ENCODE peak calls at places on chromosomes 16 and 17, in four cellular contexts. S is CD8-positive, alpha-beta memory T cell; L is cardiac muscle cell; O is MG63. Q is an unnamed sample.

GRCh38 chr16:77789085-77789611 is 784 bp downstream of the VAT1L start:
- DNase-seq in S (no peak), L (no peak), O (no peak), Q (no peak)

GRCh38 chr17:57984936-57985674 is 2.9 kb downstream of the VEZF1 start:
- DNase-seq in S (no peak), L (no peak), O (no peak), Q (no peak)

GRCh38 chr17:63293310-63293709 is 152.8 kb downstream of the CYB561 start:
- DNase-seq in S (no peak), L (peak; percentile 66), O (peak; percentile 46), Q (no peak)

GRCh38 chr17:63442549-63443035 is 3.5 kb downstream of the CYB561 start:
- DNase-seq in S (no peak), L (no peak), O (no peak), Q (no peak)

GRCh38 chr16:24516900-24517669 is 22.3 kb upstream of the RBBP6 start:
- DNase-seq in S (peak; percentile 53), L (peak; percentile 92), O (peak; percentile 69), Q (peak; percentile 80)

GRCh38 chr16:54585966-54586365 is 299.4 kb upstream of the IRX3 start:
- DNase-seq in S (no peak), L (no peak), O (no peak), Q (no peak)

GRCh38 chr17:54063639-54064038 is 240.9 kb downstream of the KIF2B start:
- DNase-seq in S (no peak), L (no peak), O (no peak), Q (no peak)

GRCh38 chr16:86016201-86016965 is 117.4 kb downstream of the IRF8 start:
- DNase-seq in S (peak; percentile 10), L (peak; percentile 75), O (no peak), Q (peak; percentile 32)

GRCh38 chr17:45825792-45826191 is 18.9 kb upstream of the SPPL2C start:
- DNase-seq in S (no peak), L (no peak), O (no peak), Q (no peak)

GRCh38 chr16:50265260-50265659 is 1.1 kb upstream of the ADCY7 start:
- DNase-seq in S (no peak), L (no peak), O (peak; percentile 28), Q (peak; percentile 58)

GRCh38 chr17:77581480-77581879 is 377.0 kb upstream of the TNRC6C start:
- DNase-seq in S (no peak), L (peak; percentile 29), O (peak; percentile 45), Q (no peak)

GRCh38 chr17:75065562-75066151 is 18.6 kb downstream of the KCTD2 start:
- DNase-seq in S (no peak), L (no peak), O (no peak), Q (no peak)

GRCh38 chr16:85328665-85329058 is 216.4 kb upstream of the CIBAR2 start:
- DNase-seq in S (no peak), L (no peak), O (no peak), Q (no peak)

GRCh38 chr17:57544834-57545463 is 200.2 kb downstream of the CCDC182 start:
- DNase-seq in S (no peak), L (no peak), O (no peak), Q (no peak)

GRCh38 chr17:49577978-49578893 is 2.6 kb downstream of the NXPH3 start:
- DNase-seq in S (no peak), L (no peak), O (no peak), Q (no peak)

DNA sequence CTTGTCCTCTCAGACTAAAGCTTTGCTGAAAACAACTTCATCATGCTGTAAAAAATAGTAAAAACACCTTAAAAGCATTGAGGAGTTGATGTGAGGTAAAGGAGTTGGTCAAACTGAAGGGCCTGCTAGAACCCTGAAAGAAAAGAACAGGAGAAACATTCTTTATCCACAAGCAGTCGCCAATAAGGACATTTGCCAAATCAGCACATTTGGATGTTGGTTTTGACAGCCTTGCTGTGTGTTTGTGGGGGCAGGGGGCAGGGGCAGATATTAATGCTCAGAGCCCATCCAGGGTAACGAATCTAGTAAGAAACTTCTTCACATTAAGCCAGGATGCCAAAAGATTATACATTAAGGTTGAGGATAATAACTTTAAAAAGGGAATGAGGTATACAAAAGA is 399.9 kb upstream of the ZFHX3 start:
- DNase-seq in S (no peak), L (no peak), O (no peak), Q (no peak)
- H3K9me3 ChIP-seq in S (no peaks in the 10 kb centered on the region), L (no peaks in the 10 kb centered on the region), O (peaks cover 5% of the 10 kb centered on the region), Q (peaks cover 2% of the 10 kb centered on the region)

DNA sequence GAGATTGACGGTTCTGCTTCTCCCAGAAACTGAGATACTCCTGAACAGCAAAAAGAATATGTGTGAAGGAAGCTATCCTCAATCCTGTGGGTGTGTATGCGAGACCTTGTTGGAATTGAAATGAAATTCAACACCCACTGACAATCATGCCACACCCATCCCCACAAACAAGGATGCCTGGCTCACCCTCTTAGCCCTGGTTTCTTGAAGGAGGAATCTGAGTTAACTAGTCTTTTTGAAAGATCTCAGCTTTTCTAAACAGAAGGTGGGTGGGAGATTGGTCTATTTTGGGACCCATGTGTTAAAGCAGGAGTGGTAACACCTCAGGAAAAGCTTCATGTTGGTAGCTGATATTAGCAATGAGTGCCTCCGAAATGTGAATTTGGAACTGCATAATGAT is 1244.5 kb downstream of the CDH11 start:
- DNase-seq in S (no peak), L (no peak), O (no peak), Q (no peak)
- H3K9me3 ChIP-seq in S (no peaks in the 10 kb centered on the region), L (no peaks in the 10 kb centered on the region), O (no peaks in the 10 kb centered on the region), Q (no peaks in the 10 kb centered on the region)

DNA sequence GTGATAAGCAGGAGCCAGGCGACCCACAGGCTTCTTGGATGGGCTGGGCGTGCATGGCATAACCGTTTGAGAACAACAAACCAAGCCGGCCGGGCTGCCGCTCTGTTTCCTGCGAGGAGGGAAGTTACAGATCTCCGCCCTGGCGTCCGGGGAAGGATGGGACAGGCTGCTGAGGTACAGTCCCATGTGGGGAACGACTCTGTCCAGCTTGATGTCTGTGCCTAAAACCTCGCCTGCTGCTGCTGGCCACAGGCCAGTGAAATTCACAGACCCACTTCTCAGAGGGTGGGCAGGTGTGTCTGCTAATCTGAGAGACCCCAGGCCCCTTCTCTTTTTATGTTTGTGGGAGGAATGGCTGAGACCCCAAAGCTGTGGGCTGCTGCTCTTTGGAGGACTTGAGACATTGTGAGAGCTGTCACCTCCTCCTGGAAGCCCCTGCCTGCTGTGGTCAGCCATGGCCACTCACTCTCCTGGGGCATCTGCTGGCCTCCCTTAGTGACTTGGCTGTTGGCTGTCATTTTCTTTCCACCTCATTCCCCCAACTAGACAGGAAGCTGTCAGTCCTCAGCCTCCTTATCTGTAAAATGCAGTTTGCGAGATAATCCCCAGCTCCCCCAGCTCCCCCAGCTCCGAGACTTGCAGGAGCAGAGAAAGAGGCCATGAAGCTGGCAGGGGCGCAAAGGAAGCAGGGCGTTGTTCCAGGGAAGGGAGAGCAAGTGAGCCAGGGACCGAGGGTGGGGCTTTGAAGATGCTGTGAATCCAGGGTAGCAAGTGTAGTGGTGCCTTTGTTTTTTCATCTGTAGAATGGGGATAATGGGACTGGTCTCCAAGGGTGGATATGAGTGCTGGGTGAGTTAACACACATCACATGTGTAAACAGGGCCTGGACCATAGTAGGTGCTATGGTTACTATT is 51.0 kb downstream of the CMIP start:
- DNase-seq in S (no peak), L (no peak), O (no peak), Q (no peak)
- H3K9me3 ChIP-seq in S (no peaks in the 10 kb centered on the region), L (no peaks in the 10 kb centered on the region), O (no peaks in the 10 kb centered on the region), Q (no peaks in the 10 kb centered on the region)

GRCh38 chr17:35679007-35679682 is 52.3 kb upstream of the RASL10B start:
- DNase-seq in S (no peak), L (no peak), O (no peak), Q (no peak)

GRCh38 chr17:35684046-35684802 is 47.2 kb upstream of the RASL10B start:
- DNase-seq in S (no peak), L (peak; percentile 14), O (no peak), Q (no peak)

GRCh38 chr17:35683588-35683987 is 47.9 kb upstream of the RASL10B start:
- DNase-seq in S (no peak), L (no peak), O (no peak), Q (no peak)
- H3K9me3 ChIP-seq in S (no peaks in the 10 kb centered on the region), L (no peaks in the 10 kb centered on the region), O (no peaks in the 10 kb centered on the region), Q (no peaks in the 10 kb centered on the region)

GRCh38 chr17:66938656-66939055 is 25.9 kb upstream of the CACNG4 start:
- DNase-seq in S (no peak), L (no peak), O (no peak), Q (no peak)
- H3K9me3 ChIP-seq in S (no peaks in the 10 kb centered on the region), L (no peaks in the 10 kb centered on the region), O (peaks cover 3% of the 10 kb centered on the region), Q (no peaks in the 10 kb centered on the region)

DNA sequence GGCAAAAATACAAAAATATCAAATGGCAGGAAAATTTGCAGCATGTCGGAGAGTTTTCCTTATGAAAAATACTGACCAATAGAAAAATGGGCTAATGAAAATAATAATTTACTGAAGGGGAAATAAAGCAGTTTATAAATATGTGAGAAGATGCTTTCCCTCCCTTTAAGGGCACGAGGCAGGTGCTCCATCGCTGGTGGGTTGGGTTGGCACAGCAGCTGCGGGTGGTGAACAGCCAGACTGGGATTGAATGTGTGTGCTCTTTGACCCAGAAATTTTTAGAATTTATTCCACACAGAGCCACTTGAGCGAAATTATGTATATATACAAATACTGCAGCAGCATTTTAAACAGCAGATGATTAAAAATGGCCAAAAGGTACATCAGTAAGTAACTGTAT is 109.1 kb upstream of the ZNF750 start:
- DNase-seq in S (no peak), L (no peak), O (no peak), Q (no peak)
- H3K9me3 ChIP-seq in S (peaks cover 13% of the 10 kb centered on the region), L (no peaks in the 10 kb centered on the region), O (peaks cover 62% of the 10 kb centered on the region), Q (peaks cover 20% of the 10 kb centered on the region)

Q was measured in CD4-positive, CD25-positive, alpha-beta regulatory T cell.